ENCODE peak calls at places on chromosomes 2 and 18, in eight cellular contexts. Y is AG08395; J is iPS DF 19.7; G is naive thymus-derived CD8-positive, alpha-beta T cell; T is NCI-H524 treated with DMSO at 0.1 percent for 48 hours; H is HS-27A; K is astrocyte of the cerebellum; R is tibial artery. E is an unnamed sample.

GRCh38 chr18:76258209-76258608 is 236.8 kb downstream of the ZNF516 start:
- DNase-seq in Y (no peak), J (no peak), G (no peak), T (no peak), H (no peak), K (no peak), R (no peak), E (no peak)

GRCh38 chr2:64859208-64860161 is 129.7 kb upstream of the SLC1A4 start:
- DNase-seq in Y (peak), J (no peak), G (no peak), T (peak), H (peak), K (peak), R (peak), E (no peak)

GRCh38 chr18:13301691-13302469 is 83.3 kb downstream of the LDLRAD4 start:
- DNase-seq in Y (no peak), J (no peak), G (no peak), T (no peak), H (no peak), K (no peak), R (no peak), E (no peak)

GRCh38 chr2:21770787-21771186 is 647.0 kb downstream of the TDRD15 start:
- DNase-seq in Y (no peak), J (no peak), G (no peak), T (no peak), H (no peak), K (no peak), R (no peak), E (no peak)

GRCh38 chr2:46568212-46569009 is 89.0 kb downstream of the TMEM247 start:
- DNase-seq in Y (no peak), J (no peak), G (no peak), T (no peak), H (no peak), K (no peak), R (no peak), E (no peak)

GRCh38 chr18:59265246-59266018 is 7.8 kb downstream of the RAX start:
- DNase-seq in Y (peak), J (no peak), G (no peak), T (no peak), H (no peak), K (no peak), R (no peak), E (peak)

GRCh38 chr2:67954125-67954748 is 108.6 kb downstream of the C1D start:
- DNase-seq in Y (no peak), J (no peak), G (no peak), T (peak), H (no peak), K (no peak), R (no peak), E (no peak)

GRCh38 chr2:195555971-195556370 is 101.1 kb upstream of the SLC39A10 start:
- DNase-seq in Y (no peak), J (no peak), G (no peak), T (no peak), H (no peak), K (no peak), R (no peak), E (no peak)

GRCh38 chr2:172087191-172087779 is 2.0 kb downstream of the DLX1 start:
- DNase-seq in Y (no peak), J (no peak), G (peak), T (no peak), H (no peak), K (no peak), R (no peak), E (no peak)

GRCh38 chr2:203532957-203533695 is 2.0 kb downstream of the RAPH1 start:
- DNase-seq in Y (peak), J (no peak), G (peak), T (no peak), H (no peak), K (peak), R (no peak), E (no peak)

GRCh38 chr18:58535340-58536186 is 93.3 kb downstream of the ALPK2 start:
- DNase-seq in Y (no peak), J (no peak), G (no peak), T (no peak), H (no peak), K (no peak), R (no peak), E (no peak)

GRCh38 chr2:126963390-126963789 is 64.7 kb downstream of the TEX51 start:
- DNase-seq in Y (no peak), J (no peak), G (no peak), T (peak), H (no peak), K (no peak), R (no peak), E (no peak)

GRCh38 chr2:18284331-18284730 is 276.1 kb downstream of the RDH14 start:
- DNase-seq in Y (no peak), J (no peak), G (no peak), T (no peak), H (no peak), K (no peak), R (no peak), E (no peak)

GRCh38 chr2:169476459-169476858 is 2.8 kb upstream of the BBS5 start:
- DNase-seq in Y (no peak), J (no peak), G (no peak), T (no peak), H (no peak), K (peak), R (no peak), E (no peak)

GRCh38 chr18:79485788-79486355 is 90.1 kb downstream of the NFATC1 start:
- DNase-seq in Y (peak), J (no peak), G (no peak), T (no peak), H (no peak), K (peak), R (no peak), E (no peak)

GRCh38 chr18:55850904-55851303 is 262.9 kb upstream of the TCF4 start:
- DNase-seq in Y (no peak), J (no peak), G (no peak), T (no peak), H (no peak), K (no peak), R (no peak), E (no peak)

GRCh38 chr2:177467646-177468045 is 75.1 kb downstream of the AGPS start:
- DNase-seq in Y (peak), J (no peak), G (no peak), T (no peak), H (no peak), K (peak), R (no peak), E (no peak)

GRCh38 chr2:222731183-222731582 is 59.7 kb downstream of the MOGAT1 start:
- DNase-seq in Y (peak), J (no peak), G (no peak), T (no peak), H (no peak), K (no peak), R (no peak), E (no peak)

GRCh38 chr2:219551863-219552381 is 8.1 kb downstream of the TMEM198 start:
- DNase-seq in Y (no peak), J (no peak), G (no peak), T (no peak), H (no peak), K (no peak), R (no peak), E (no peak)

GRCh38 chr18:70469916-70470315 is 181.1 kb downstream of the SOCS6 start:
- DNase-seq in Y (no peak), J (no peak), G (no peak), T (no peak), H (no peak), K (peak), R (no peak), E (no peak)

GRCh38 chr2:233404227-233404626 is 49.9 kb downstream of the DGKD start:
- DNase-seq in Y (peak), J (no peak), G (peak), T (no peak), H (no peak), K (no peak), R (no peak), E (peak)

GRCh38 chr2:203062126-203062525 is 47.5 kb downstream of the NBEAL1 start:
- DNase-seq in Y (no peak), J (no peak), G (no peak), T (no peak), H (no peak), K (no peak), R (no peak), E (no peak)

GRCh38 chr2:189287982-189288494 is 108.5 kb upstream of the COL5A2 start:
- DNase-seq in Y (peak), J (peak), G (peak), T (no peak), H (no peak), K (peak), R (no peak), E (no peak)

GRCh38 chr2:383888-384287 is 96.0 kb upstream of the ALKAL2 start:
- DNase-seq in Y (no peak), J (no peak), G (no peak), T (no peak), H (no peak), K (no peak), R (no peak), E (no peak)

GRCh38 chr18:79962835-79963657 is 1.4 kb upstream of the HSBP1L1 start:
- DNase-seq in Y (no peak), J (no peak), G (no peak), T (no peak), H (no peak), K (no peak), R (no peak), E (no peak)

GRCh38 chr2:1899396-1899730 is 155.0 kb upstream of the PXDN start:
- DNase-seq in Y (no peak), J (no peak), G (no peak), T (no peak), H (no peak), K (no peak), R (no peak), E (no peak)

GRCh38 chr2:60484080-60484737 is 69.2 kb downstream of the BCL11A start:
- DNase-seq in Y (peak), J (peak), G (no peak), T (no peak), H (no peak), K (no peak), R (no peak), E (no peak)

GRCh38 chr2:98299506-98299905 is 46.8 kb upstream of the CNGA3 start:
- DNase-seq in Y (no peak), J (no peak), G (no peak), T (no peak), H (no peak), K (no peak), R (no peak), E (no peak)

GRCh38 chr2:120920438-120920814 is 184.8 kb downstream of the GLI2 start:
- DNase-seq in Y (peak), J (no peak), G (no peak), T (no peak), H (no peak), K (no peak), R (no peak), E (no peak)

GRCh38 chr2:8000861-8001260 is 681.0 kb upstream of the ID2 start:
- DNase-seq in Y (no peak), J (no peak), G (no peak), T (no peak), H (no peak), K (no peak), R (no peak), E (no peak)

GRCh38 chr2:105038383-105039061 is 653 bp downstream of the MRPS9 start:
- DNase-seq in Y (no peak), J (no peak), G (no peak), T (peak), H (no peak), K (no peak), R (no peak), E (no peak)

GRCh38 chr2:79578952-79579351 is 66.1 kb downstream of the CTNNA2 start:
- DNase-seq in Y (no peak), J (no peak), G (no peak), T (no peak), H (no peak), K (no peak), R (no peak), E (no peak)

E was measured in T-helper 1 cell.